ENCODE peak calls at places on chromosomes 12 and 14, in seven cellular contexts. One of them, this sample, is unnamed.

GRCh38 chr12:56221233-56221756 is 427 bp downstream of the RNF41 start:
- DNase-seq in T-cell: no peak
- DNase-seq in WTC11: peak
- DNase-seq in kidney glomerular epithelial cell: no peak
- DNase-seq in left ventricle myocardium inferior: peak
- DNase-seq in activated T-cell treated with anti-CD3 and anti-CD28 coated beads, Interleukin-2, amount 50 U/mL, for 72 hours: peak
- DNase-seq in amniotic stem cell: peak
- DNase-seq in this sample: peak

GRCh38 chr12:108784270-108784669 is 53.0 kb upstream of the CORO1C start:
- DNase-seq in T-cell: no peak
- DNase-seq in WTC11: no peak
- DNase-seq in activated T-cell treated with anti-CD3 and anti-CD28 coated beads, Interleukin-2, amount 50 U/mL, for 72 hours: no peak
- DNase-seq in left ventricle myocardium inferior: no peak
- DNase-seq in kidney glomerular epithelial cell: no peak
- DNase-seq in amniotic stem cell: no peak
- DNase-seq in this sample: no peak

GRCh38 chr14:87994974-87995373 is 2.0 kb upstream of the GALC start:
- DNase-seq in T-cell: peak
- DNase-seq in left ventricle myocardium inferior: no peak
- DNase-seq in activated T-cell treated with anti-CD3 and anti-CD28 coated beads, Interleukin-2, amount 50 U/mL, for 72 hours: peak
- DNase-seq in WTC11: no peak
- DNase-seq in amniotic stem cell: no peak
- DNase-seq in kidney glomerular epithelial cell: no peak
- DNase-seq in this sample: no peak

GRCh38 chr12:80810874-80811273 is 94.2 kb downstream of the MYF5 start:
- DNase-seq in WTC11: no peak
- DNase-seq in kidney glomerular epithelial cell: no peak
- DNase-seq in amniotic stem cell: no peak
- DNase-seq in activated T-cell treated with anti-CD3 and anti-CD28 coated beads, Interleukin-2, amount 50 U/mL, for 72 hours: no peak
- DNase-seq in T-cell: no peak
- DNase-seq in left ventricle myocardium inferior: no peak
- DNase-seq in this sample: no peak

GRCh38 chr14:60695327-60695726 is 28.8 kb downstream of the SIX4 start:
- DNase-seq in activated T-cell treated with anti-CD3 and anti-CD28 coated beads, Interleukin-2, amount 50 U/mL, for 72 hours: no peak
- DNase-seq in kidney glomerular epithelial cell: no peak
- DNase-seq in WTC11: no peak
- DNase-seq in T-cell: no peak
- DNase-seq in amniotic stem cell: no peak
- DNase-seq in left ventricle myocardium inferior: no peak
- DNase-seq in this sample: no peak

GRCh38 chr12:81212996-81213696 is 135.3 kb downstream of the ACSS3 start:
- DNase-seq in activated T-cell treated with anti-CD3 and anti-CD28 coated beads, Interleukin-2, amount 50 U/mL, for 72 hours: no peak
- DNase-seq in kidney glomerular epithelial cell: no peak
- DNase-seq in WTC11: no peak
- DNase-seq in left ventricle myocardium inferior: no peak
- DNase-seq in T-cell: no peak
- DNase-seq in amniotic stem cell: no peak
- DNase-seq in this sample: no peak

GRCh38 chr14:91310620-91311283 is 66.2 kb upstream of the GPR68 start:
- DNase-seq in kidney glomerular epithelial cell: no peak
- DNase-seq in amniotic stem cell: no peak
- DNase-seq in left ventricle myocardium inferior: no peak
- DNase-seq in T-cell: peak
- DNase-seq in activated T-cell treated with anti-CD3 and anti-CD28 coated beads, Interleukin-2, amount 50 U/mL, for 72 hours: peak
- DNase-seq in WTC11: no peak
- DNase-seq in this sample: no peak

GRCh38 chr12:690466-690865 is 27.2 kb upstream of the NINJ2 start:
- DNase-seq in left ventricle myocardium inferior: no peak
- DNase-seq in WTC11: no peak
- DNase-seq in activated T-cell treated with anti-CD3 and anti-CD28 coated beads, Interleukin-2, amount 50 U/mL, for 72 hours: no peak
- DNase-seq in amniotic stem cell: no peak
- DNase-seq in T-cell: no peak
- DNase-seq in kidney glomerular epithelial cell: no peak
- DNase-seq in this sample: no peak

GRCh38 chr12:120762093-120762492 is 36.5 kb downstream of the ACADS start:
- DNase-seq in activated T-cell treated with anti-CD3 and anti-CD28 coated beads, Interleukin-2, amount 50 U/mL, for 72 hours: no peak
- DNase-seq in left ventricle myocardium inferior: no peak
- DNase-seq in WTC11: no peak
- DNase-seq in amniotic stem cell: no peak
- DNase-seq in T-cell: no peak
- DNase-seq in kidney glomerular epithelial cell: no peak
- DNase-seq in this sample: no peak

GRCh38 chr12:12474931-12475485 is 87.7 kb downstream of the DUSP16 start:
- DNase-seq in WTC11: no peak
- DNase-seq in left ventricle myocardium inferior: no peak
- DNase-seq in amniotic stem cell: no peak
- DNase-seq in T-cell: peak
- DNase-seq in kidney glomerular epithelial cell: no peak
- DNase-seq in activated T-cell treated with anti-CD3 and anti-CD28 coated beads, Interleukin-2, amount 50 U/mL, for 72 hours: peak
- DNase-seq in this sample: no peak

GRCh38 chr12:76201758-76202157 is 117.3 kb upstream of the NAP1L1 start:
- DNase-seq in amniotic stem cell: no peak
- DNase-seq in WTC11: no peak
- DNase-seq in kidney glomerular epithelial cell: no peak
- DNase-seq in T-cell: no peak
- DNase-seq in left ventricle myocardium inferior: no peak
- DNase-seq in activated T-cell treated with anti-CD3 and anti-CD28 coated beads, Interleukin-2, amount 50 U/mL, for 72 hours: no peak
- DNase-seq in this sample: no peak

GRCh38 chr14:63287661-63288483 is 30.9 kb downstream of the GPHB5 start:
- DNase-seq in left ventricle myocardium inferior: no peak
- DNase-seq in amniotic stem cell: no peak
- DNase-seq in activated T-cell treated with anti-CD3 and anti-CD28 coated beads, Interleukin-2, amount 50 U/mL, for 72 hours: no peak
- DNase-seq in WTC11: peak
- DNase-seq in kidney glomerular epithelial cell: no peak
- DNase-seq in T-cell: no peak
- DNase-seq in this sample: no peak

GRCh38 chr12:123022846-123023245 is 42.4 kb downstream of the ARL6IP4 start:
- DNase-seq in activated T-cell treated with anti-CD3 and anti-CD28 coated beads, Interleukin-2, amount 50 U/mL, for 72 hours: no peak
- DNase-seq in WTC11: no peak
- DNase-seq in kidney glomerular epithelial cell: no peak
- DNase-seq in left ventricle myocardium inferior: no peak
- DNase-seq in amniotic stem cell: no peak
- DNase-seq in T-cell: no peak
- DNase-seq in this sample: no peak

GRCh38 chr12:12890815-12891645 is at the start of gene GPRC5A:
- DNase-seq in amniotic stem cell: peak
- DNase-seq in left ventricle myocardium inferior: peak
- DNase-seq in WTC11: peak
- DNase-seq in activated T-cell treated with anti-CD3 and anti-CD28 coated beads, Interleukin-2, amount 50 U/mL, for 72 hours: peak
- DNase-seq in kidney glomerular epithelial cell: peak
- DNase-seq in T-cell: peak
- DNase-seq in this sample: peak

GRCh38 chr12:50057000-50057841 is at the start of gene ASIC1:
- DNase-seq in kidney glomerular epithelial cell: peak
- DNase-seq in amniotic stem cell: peak
- DNase-seq in T-cell: no peak
- DNase-seq in activated T-cell treated with anti-CD3 and anti-CD28 coated beads, Interleukin-2, amount 50 U/mL, for 72 hours: peak
- DNase-seq in left ventricle myocardium inferior: peak
- DNase-seq in WTC11: peak
- DNase-seq in this sample: no peak

GRCh38 chr14:95515523-95516517 is 630 bp downstream of the SYNE3 start:
- DNase-seq in T-cell: peak
- DNase-seq in WTC11: peak
- DNase-seq in activated T-cell treated with anti-CD3 and anti-CD28 coated beads, Interleukin-2, amount 50 U/mL, for 72 hours: peak
- DNase-seq in amniotic stem cell: no peak
- DNase-seq in kidney glomerular epithelial cell: no peak
- DNase-seq in left ventricle myocardium inferior: peak
- DNase-seq in this sample: no peak

GRCh38 chr12:39852346-39852745 is 232.7 kb upstream of the ABCD2 start:
- DNase-seq in left ventricle myocardium inferior: no peak
- DNase-seq in WTC11: no peak
- DNase-seq in kidney glomerular epithelial cell: peak
- DNase-seq in amniotic stem cell: no peak
- DNase-seq in T-cell: no peak
- DNase-seq in activated T-cell treated with anti-CD3 and anti-CD28 coated beads, Interleukin-2, amount 50 U/mL, for 72 hours: no peak
- DNase-seq in this sample: no peak

GRCh38 chr14:44701563-44702263 is 194.6 kb upstream of the FSCB start:
- DNase-seq in T-cell: no peak
- DNase-seq in WTC11: no peak
- DNase-seq in left ventricle myocardium inferior: no peak
- DNase-seq in amniotic stem cell: no peak
- DNase-seq in kidney glomerular epithelial cell: peak
- DNase-seq in activated T-cell treated with anti-CD3 and anti-CD28 coated beads, Interleukin-2, amount 50 U/mL, for 72 hours: no peak
- DNase-seq in this sample: peak

GRCh38 chr14:81981311-81981675 is 447.6 kb upstream of the SEL1L start:
- DNase-seq in amniotic stem cell: no peak
- DNase-seq in kidney glomerular epithelial cell: no peak
- DNase-seq in activated T-cell treated with anti-CD3 and anti-CD28 coated beads, Interleukin-2, amount 50 U/mL, for 72 hours: no peak
- DNase-seq in WTC11: no peak
- DNase-seq in T-cell: no peak
- DNase-seq in left ventricle myocardium inferior: no peak
- DNase-seq in this sample: no peak

GRCh38 chr14:60163741-60164140 is 1.5 kb downstream of the DHRS7 start:
- DNase-seq in activated T-cell treated with anti-CD3 and anti-CD28 coated beads, Interleukin-2, amount 50 U/mL, for 72 hours: no peak
- DNase-seq in amniotic stem cell: no peak
- DNase-seq in kidney glomerular epithelial cell: no peak
- DNase-seq in left ventricle myocardium inferior: no peak
- DNase-seq in WTC11: no peak
- DNase-seq in T-cell: no peak
- DNase-seq in this sample: no peak

GRCh38 chr14:21204167-21205025 is 48.5 kb upstream of the OR5AU1 start:
- DNase-seq in T-cell: no peak
- DNase-seq in kidney glomerular epithelial cell: no peak
- DNase-seq in amniotic stem cell: no peak
- DNase-seq in WTC11: no peak
- DNase-seq in left ventricle myocardium inferior: no peak
- DNase-seq in activated T-cell treated with anti-CD3 and anti-CD28 coated beads, Interleukin-2, amount 50 U/mL, for 72 hours: no peak
- DNase-seq in this sample: no peak

GRCh38 chr12:113886721-113887120 is 79.4 kb downstream of the RBM19 start:
- DNase-seq in activated T-cell treated with anti-CD3 and anti-CD28 coated beads, Interleukin-2, amount 50 U/mL, for 72 hours: no peak
- DNase-seq in T-cell: no peak
- DNase-seq in amniotic stem cell: no peak
- DNase-seq in WTC11: no peak
- DNase-seq in kidney glomerular epithelial cell: no peak
- DNase-seq in left ventricle myocardium inferior: no peak
- DNase-seq in this sample: no peak